ENCODE peak calls at places on chromosomes 5 and 9, in nine cellular contexts. P, L, Y, O, E, M, W, H and D are unnamed samples.

GRCh38 chr9:35526087-35526801 is 36.3 kb downstream of the RUSC2 start:
- DNase-seq in P (no peak), L (no peak), Y (no peak), O (no peak), E (no peak), M (peak), W (peak), H (no peak), D (no peak)

GRCh38 chr9:137138058-137138697 is 776 bp upstream of the GRIN1 start:
- DNase-seq in P (no peak), L (no peak), Y (no peak), O (no peak), E (no peak), M (no peak), W (no peak), H (no peak), D (peak)

GRCh38 chr5:133499896-133500295 is 112.4 kb downstream of the FSTL4 start:
- DNase-seq in P (no peak), L (no peak), Y (no peak), O (no peak), E (no peak), M (no peak), W (no peak), H (no peak), D (no peak)

GRCh38 chr5:51383494-51384081 is 340 bp downstream of the ISL1 start:
- DNase-seq in P (no peak), L (no peak), Y (no peak), O (no peak), E (no peak), M (peak), W (no peak), H (no peak), D (peak)

GRCh38 chr5:6162175-6162574 is 216.2 kb downstream of the MED10 start:
- DNase-seq in P (no peak), L (no peak), Y (no peak), O (no peak), E (no peak), M (no peak), W (no peak), H (no peak), D (no peak)

GRCh38 chr9:93156475-93157008 is 22.5 kb upstream of the NINJ1 start:
- DNase-seq in P (no peak), L (no peak), Y (no peak), O (no peak), E (no peak), M (no peak), W (no peak), H (no peak), D (no peak)

GRCh38 chr9:16202221-16202620 is 649.4 kb downstream of the CCDC171 start:
- DNase-seq in P (no peak), L (no peak), Y (no peak), O (no peak), E (no peak), M (no peak), W (no peak), H (no peak), D (no peak)

GRCh38 chr9:121288874-121289553 is 21.1 kb downstream of the GSN start:
- DNase-seq in P (no peak), L (peak), Y (no peak), O (peak), E (no peak), M (peak), W (peak), H (peak), D (no peak)

GRCh38 chr5:1765141-1765879 is 34.3 kb downstream of the MRPL36 start:
- DNase-seq in P (no peak), L (no peak), Y (no peak), O (no peak), E (no peak), M (no peak), W (no peak), H (peak), D (no peak)

GRCh38 chr5:181190711-181191525 is 14.1 kb downstream of the TRIM7 start:
- DNase-seq in P (no peak), L (no peak), Y (no peak), O (no peak), E (no peak), M (peak), W (no peak), H (peak), D (no peak)

GRCh38 chr5:19018822-19019221 is 969.2 kb downstream of the CDH18 start:
- DNase-seq in P (no peak), L (no peak), Y (no peak), O (no peak), E (no peak), M (peak), W (no peak), H (no peak), D (no peak)

GRCh38 chr5:148248894-148249293 is 10.6 kb downstream of the MARCOL start:
- DNase-seq in P (no peak), L (no peak), Y (no peak), O (no peak), E (no peak), M (no peak), W (no peak), H (no peak), D (no peak)

GRCh38 chr5:126526493-126526892 is 68.5 kb downstream of the ALDH7A1 start:
- DNase-seq in P (no peak), L (no peak), Y (no peak), O (no peak), E (no peak), M (no peak), W (no peak), H (peak), D (no peak)

GRCh38 chr5:139222346-139222745 is 24.2 kb upstream of the SIL1 start:
- DNase-seq in P (no peak), L (no peak), Y (no peak), O (no peak), E (no peak), M (no peak), W (no peak), H (no peak), D (no peak)

GRCh38 chr9:127202461-127203139 is 62.0 kb upstream of the GARNL3 start:
- DNase-seq in P (no peak), L (no peak), Y (no peak), O (no peak), E (no peak), M (no peak), W (peak), H (no peak), D (peak)

GRCh38 chr9:130537346-130538050 is 41.9 kb upstream of the FUBP3 start:
- DNase-seq in P (no peak), L (no peak), Y (no peak), O (no peak), E (no peak), M (no peak), W (no peak), H (no peak), D (peak)

GRCh38 chr9:83920469-83920941 is 727 bp downstream of the KIF27 start:
- DNase-seq in P (peak), L (no peak), Y (no peak), O (no peak), E (no peak), M (peak), W (peak), H (peak), D (no peak)

GRCh38 chr5:148912714-148913398 is 86.4 kb downstream of the ADRB2 start:
- DNase-seq in P (peak), L (no peak), Y (no peak), O (peak), E (peak), M (peak), W (peak), H (no peak), D (no peak)